ENCODE peak calls at places on chromosomes 13 and 19, in nine cellular contexts. One of them, this sample, is unnamed.

GRCh38 chr13:72151241-72151640 is 284.2 kb upstream of the DACH1 start:
- DNase-seq in NCI-H146: no peak
- DNase-seq in ACHN: no peak
- DNase-seq in mucosa of gallbladder: no peak
- DNase-seq in SK-N-SH: no peak
- DNase-seq in H7: no peak
- DNase-seq in effector memory CD4-positive, alpha-beta T cell: no peak
- DNase-seq in HT-29: no peak
- DNase-seq in cerebellar nuclear complex: no peak
- DNase-seq in this sample: no peak

GRCh38 chr13:32060319-32060924 is 28.8 kb downstream of the FRY start:
- DNase-seq in NCI-H146: peak; percentile 22
- DNase-seq in ACHN: no peak
- DNase-seq in mucosa of gallbladder: no peak
- DNase-seq in SK-N-SH: no peak
- DNase-seq in H7: no peak
- DNase-seq in effector memory CD4-positive, alpha-beta T cell: no peak
- DNase-seq in HT-29: no peak
- DNase-seq in cerebellar nuclear complex: no peak
- DNase-seq in this sample: no peak

GRCh38 chr13:71870036-71870435 is 3.0 kb upstream of the DACH1 start:
- DNase-seq in NCI-H146: peak; percentile 10
- DNase-seq in ACHN: no peak
- DNase-seq in mucosa of gallbladder: no peak
- DNase-seq in SK-N-SH: no peak
- DNase-seq in H7: peak; percentile 25
- DNase-seq in effector memory CD4-positive, alpha-beta T cell: no peak
- DNase-seq in HT-29: no peak
- DNase-seq in cerebellar nuclear complex: no peak
- DNase-seq in this sample: no peak

GRCh38 chr13:81770868-81771505 is 1430.1 kb upstream of the SPRY2 start:
- DNase-seq in NCI-H146: no peak
- DNase-seq in ACHN: no peak
- DNase-seq in mucosa of gallbladder: no peak
- DNase-seq in SK-N-SH: no peak
- DNase-seq in H7: no peak
- DNase-seq in effector memory CD4-positive, alpha-beta T cell: no peak
- DNase-seq in HT-29: peak; percentile 71
- DNase-seq in cerebellar nuclear complex: no peak
- DNase-seq in this sample: no peak

GRCh38 chr19:39411832-39412099 is 703 bp upstream of the PLEKHG2 start:
- DNase-seq in NCI-H146: peak; percentile 94
- DNase-seq in ACHN: peak; percentile 88
- DNase-seq in mucosa of gallbladder: peak; percentile 95
- DNase-seq in SK-N-SH: peak; percentile 80
- DNase-seq in H7: peak; percentile 84
- DNase-seq in effector memory CD4-positive, alpha-beta T cell: peak; percentile 86
- DNase-seq in HT-29: peak; percentile 100
- DNase-seq in cerebellar nuclear complex: peak; percentile 69
- DNase-seq in this sample: peak; percentile 90

GRCh38 chr19:8065489-8066261 is 13.1 kb downstream of the CCL25 start:
- DNase-seq in NCI-H146: no peak
- DNase-seq in ACHN: no peak
- DNase-seq in mucosa of gallbladder: no peak
- DNase-seq in SK-N-SH: peak; percentile 15
- DNase-seq in H7: no peak
- DNase-seq in effector memory CD4-positive, alpha-beta T cell: no peak
- DNase-seq in HT-29: no peak
- DNase-seq in cerebellar nuclear complex: no peak
- DNase-seq in this sample: no peak

GRCh38 chr13:81872581-81872980 is 1531.7 kb upstream of the SPRY2 start:
- DNase-seq in NCI-H146: peak; percentile 4
- DNase-seq in ACHN: peak; percentile 42
- DNase-seq in mucosa of gallbladder: no peak
- DNase-seq in SK-N-SH: peak; percentile 8
- DNase-seq in H7: peak; percentile 4
- DNase-seq in effector memory CD4-positive, alpha-beta T cell: no peak
- DNase-seq in HT-29: peak; percentile 75
- DNase-seq in cerebellar nuclear complex: no peak
- DNase-seq in this sample: peak; percentile 10

GRCh38 chr13:77760893-77761292 is 63.4 kb downstream of the SLAIN1 start:
- DNase-seq in NCI-H146: no peak
- DNase-seq in ACHN: no peak
- DNase-seq in mucosa of gallbladder: no peak
- DNase-seq in SK-N-SH: no peak
- DNase-seq in H7: no peak
- DNase-seq in effector memory CD4-positive, alpha-beta T cell: no peak
- DNase-seq in HT-29: no peak
- DNase-seq in cerebellar nuclear complex: no peak
- DNase-seq in this sample: no peak

GRCh38 chr19:17420267-17420924 is 549 bp downstream of the MVB12A start:
- DNase-seq in NCI-H146: no peak
- DNase-seq in ACHN: peak; percentile 19
- DNase-seq in mucosa of gallbladder: peak; percentile 27
- DNase-seq in SK-N-SH: peak; percentile 85
- DNase-seq in H7: peak; percentile 88
- DNase-seq in effector memory CD4-positive, alpha-beta T cell: no peak
- DNase-seq in HT-29: peak; percentile 10
- DNase-seq in cerebellar nuclear complex: no peak
- DNase-seq in this sample: peak; percentile 29

GRCh38 chr19:51001495-51001894 is at the start of gene KLK8:
- DNase-seq in NCI-H146: no peak
- DNase-seq in ACHN: no peak
- DNase-seq in mucosa of gallbladder: no peak
- DNase-seq in SK-N-SH: no peak
- DNase-seq in H7: peak; percentile 51
- DNase-seq in effector memory CD4-positive, alpha-beta T cell: no peak
- DNase-seq in HT-29: peak; percentile 51
- DNase-seq in cerebellar nuclear complex: no peak
- DNase-seq in this sample: no peak

GRCh38 chr19:35309481-35310279 is 17.7 kb downstream of the MAG start:
- DNase-seq in NCI-H146: no peak
- DNase-seq in ACHN: no peak
- DNase-seq in mucosa of gallbladder: no peak
- DNase-seq in SK-N-SH: no peak
- DNase-seq in H7: no peak
- DNase-seq in effector memory CD4-positive, alpha-beta T cell: no peak
- DNase-seq in HT-29: no peak
- DNase-seq in cerebellar nuclear complex: no peak
- DNase-seq in this sample: no peak

GRCh38 chr19:43478323-43478722 is 12.9 kb upstream of the LYPD3 start:
- DNase-seq in NCI-H146: no peak
- DNase-seq in ACHN: no peak
- DNase-seq in mucosa of gallbladder: no peak
- DNase-seq in SK-N-SH: no peak
- DNase-seq in H7: no peak
- DNase-seq in effector memory CD4-positive, alpha-beta T cell: no peak
- DNase-seq in HT-29: no peak
- DNase-seq in cerebellar nuclear complex: no peak
- DNase-seq in this sample: no peak

GRCh38 chr13:87322386-87322785 is 348.8 kb upstream of the SLITRK5 start:
- DNase-seq in NCI-H146: no peak
- DNase-seq in ACHN: no peak
- DNase-seq in mucosa of gallbladder: no peak
- DNase-seq in SK-N-SH: no peak
- DNase-seq in H7: no peak
- DNase-seq in effector memory CD4-positive, alpha-beta T cell: no peak
- DNase-seq in HT-29: no peak
- DNase-seq in cerebellar nuclear complex: no peak
- DNase-seq in this sample: no peak

GRCh38 chr19:45291834-45292233 is 30.8 kb downstream of the CKM start:
- DNase-seq in NCI-H146: no peak
- DNase-seq in ACHN: no peak
- DNase-seq in mucosa of gallbladder: no peak
- DNase-seq in SK-N-SH: no peak
- DNase-seq in H7: no peak
- DNase-seq in effector memory CD4-positive, alpha-beta T cell: no peak
- DNase-seq in HT-29: no peak
- DNase-seq in cerebellar nuclear complex: no peak
- DNase-seq in this sample: no peak

GRCh38 chr13:26587251-26587650 is 29.8 kb downstream of the WASF3 start:
- DNase-seq in NCI-H146: no peak
- DNase-seq in ACHN: no peak
- DNase-seq in mucosa of gallbladder: no peak
- DNase-seq in SK-N-SH: no peak
- DNase-seq in H7: no peak
- DNase-seq in effector memory CD4-positive, alpha-beta T cell: no peak
- DNase-seq in HT-29: no peak
- DNase-seq in cerebellar nuclear complex: no peak
- DNase-seq in this sample: no peak

GRCh38 chr13:49587311-49587847 is 2.0 kb upstream of the RCBTB1 start:
- DNase-seq in NCI-H146: no peak
- DNase-seq in ACHN: no peak
- DNase-seq in mucosa of gallbladder: no peak
- DNase-seq in SK-N-SH: no peak
- DNase-seq in H7: no peak
- DNase-seq in effector memory CD4-positive, alpha-beta T cell: no peak
- DNase-seq in HT-29: peak; percentile 38
- DNase-seq in cerebellar nuclear complex: no peak
- DNase-seq in this sample: no peak

GRCh38 chr19:16862826-16863405 is 25.9 kb upstream of the F2RL3 start:
- DNase-seq in NCI-H146: no peak
- DNase-seq in ACHN: no peak
- DNase-seq in mucosa of gallbladder: no peak
- DNase-seq in SK-N-SH: no peak
- DNase-seq in H7: no peak
- DNase-seq in effector memory CD4-positive, alpha-beta T cell: no peak
- DNase-seq in HT-29: no peak
- DNase-seq in cerebellar nuclear complex: no peak
- DNase-seq in this sample: no peak

GRCh38 chr13:51818276-51818675 is 14.3 kb upstream of the DHRS12 start:
- DNase-seq in NCI-H146: no peak
- DNase-seq in ACHN: no peak
- DNase-seq in mucosa of gallbladder: no peak
- DNase-seq in SK-N-SH: no peak
- DNase-seq in H7: no peak
- DNase-seq in effector memory CD4-positive, alpha-beta T cell: no peak
- DNase-seq in HT-29: no peak
- DNase-seq in cerebellar nuclear complex: no peak
- DNase-seq in this sample: no peak

GRCh38 chr13:43767351-43767901 is 19.3 kb downstream of the ENOX1 start:
- DNase-seq in NCI-H146: no peak
- DNase-seq in ACHN: no peak
- DNase-seq in mucosa of gallbladder: no peak
- DNase-seq in SK-N-SH: peak; percentile 76
- DNase-seq in H7: no peak
- DNase-seq in effector memory CD4-positive, alpha-beta T cell: no peak
- DNase-seq in HT-29: no peak
- DNase-seq in cerebellar nuclear complex: no peak
- DNase-seq in this sample: peak; percentile 65

GRCh38 chr13:43291289-43292055 is 268.1 kb downstream of the DNAJC15 start:
- DNase-seq in NCI-H146: no peak
- DNase-seq in ACHN: no peak
- DNase-seq in mucosa of gallbladder: no peak
- DNase-seq in SK-N-SH: no peak
- DNase-seq in H7: no peak
- DNase-seq in effector memory CD4-positive, alpha-beta T cell: no peak
- DNase-seq in HT-29: no peak
- DNase-seq in cerebellar nuclear complex: no peak
- DNase-seq in this sample: no peak

GRCh38 chr13:29496241-29496712 is 99.2 kb downstream of the SLC7A1 start:
- DNase-seq in NCI-H146: no peak
- DNase-seq in ACHN: no peak
- DNase-seq in mucosa of gallbladder: no peak
- DNase-seq in SK-N-SH: no peak
- DNase-seq in H7: no peak
- DNase-seq in effector memory CD4-positive, alpha-beta T cell: no peak
- DNase-seq in HT-29: peak; percentile 34
- DNase-seq in cerebellar nuclear complex: peak; percentile 46
- DNase-seq in this sample: peak; percentile 45

GRCh38 chr13:101452519-101453485 is at the start of gene ITGBL1:
- DNase-seq in NCI-H146: peak; percentile 39
- DNase-seq in ACHN: peak; percentile 10
- DNase-seq in mucosa of gallbladder: no peak
- DNase-seq in SK-N-SH: peak; percentile 38
- DNase-seq in H7: peak; percentile 14
- DNase-seq in effector memory CD4-positive, alpha-beta T cell: no peak
- DNase-seq in HT-29: no peak
- DNase-seq in cerebellar nuclear complex: peak; percentile 25
- DNase-seq in this sample: no peak

GRCh38 chr19:7916137-7916907 is 1.7 kb downstream of the TGFBR3L start:
- DNase-seq in NCI-H146: peak; percentile 40
- DNase-seq in ACHN: peak; percentile 59
- DNase-seq in mucosa of gallbladder: no peak
- DNase-seq in SK-N-SH: peak; percentile 68
- DNase-seq in H7: peak; percentile 90
- DNase-seq in effector memory CD4-positive, alpha-beta T cell: peak; percentile 53
- DNase-seq in HT-29: no peak
- DNase-seq in cerebellar nuclear complex: no peak
- DNase-seq in this sample: no peak

GRCh38 chr13:59641261-59641660 is 522.5 kb downstream of the DIAPH3 start:
- DNase-seq in NCI-H146: no peak
- DNase-seq in ACHN: no peak
- DNase-seq in mucosa of gallbladder: no peak
- DNase-seq in SK-N-SH: no peak
- DNase-seq in H7: peak; percentile 19
- DNase-seq in effector memory CD4-positive, alpha-beta T cell: no peak
- DNase-seq in HT-29: no peak
- DNase-seq in cerebellar nuclear complex: no peak
- DNase-seq in this sample: no peak

GRCh38 chr19:45994456-45994988 is 745 bp upstream of the CCDC61 start:
- DNase-seq in NCI-H146: no peak
- DNase-seq in ACHN: no peak
- DNase-seq in mucosa of gallbladder: no peak
- DNase-seq in SK-N-SH: no peak
- DNase-seq in H7: no peak
- DNase-seq in effector memory CD4-positive, alpha-beta T cell: no peak
- DNase-seq in HT-29: no peak
- DNase-seq in cerebellar nuclear complex: no peak
- DNase-seq in this sample: no peak

GRCh38 chr13:30708541-30708940 is 26.8 kb upstream of the ALOX5AP start:
- DNase-seq in NCI-H146: no peak
- DNase-seq in ACHN: no peak
- DNase-seq in mucosa of gallbladder: no peak
- DNase-seq in SK-N-SH: no peak
- DNase-seq in H7: no peak
- DNase-seq in effector memory CD4-positive, alpha-beta T cell: no peak
- DNase-seq in HT-29: no peak
- DNase-seq in cerebellar nuclear complex: no peak
- DNase-seq in this sample: no peak

GRCh38 chr19:55830656-55831055 is 1.1 kb downstream of the NLRP11 start:
- DNase-seq in NCI-H146: no peak
- DNase-seq in ACHN: no peak
- DNase-seq in mucosa of gallbladder: no peak
- DNase-seq in SK-N-SH: no peak
- DNase-seq in H7: no peak
- DNase-seq in effector memory CD4-positive, alpha-beta T cell: no peak
- DNase-seq in HT-29: no peak
- DNase-seq in cerebellar nuclear complex: no peak
- DNase-seq in this sample: no peak

GRCh38 chr19:33556261-33556660 is 34.7 kb upstream of the PEPD start:
- DNase-seq in NCI-H146: no peak
- DNase-seq in ACHN: no peak
- DNase-seq in mucosa of gallbladder: no peak
- DNase-seq in SK-N-SH: no peak
- DNase-seq in H7: peak; percentile 10
- DNase-seq in effector memory CD4-positive, alpha-beta T cell: no peak
- DNase-seq in HT-29: no peak
- DNase-seq in cerebellar nuclear complex: no peak
- DNase-seq in this sample: no peak

GRCh38 chr19:1921825-1922224 is 16.6 kb downstream of the ADAT3 start:
- DNase-seq in NCI-H146: no peak
- DNase-seq in ACHN: no peak
- DNase-seq in mucosa of gallbladder: no peak
- DNase-seq in SK-N-SH: no peak
- DNase-seq in H7: no peak
- DNase-seq in effector memory CD4-positive, alpha-beta T cell: no peak
- DNase-seq in HT-29: no peak
- DNase-seq in cerebellar nuclear complex: no peak
- DNase-seq in this sample: no peak

GRCh38 chr13:66534561-66534960 is 695.6 kb downstream of the PCDH9 start:
- DNase-seq in NCI-H146: no peak
- DNase-seq in ACHN: no peak
- DNase-seq in mucosa of gallbladder: no peak
- DNase-seq in SK-N-SH: no peak
- DNase-seq in H7: no peak
- DNase-seq in effector memory CD4-positive, alpha-beta T cell: no peak
- DNase-seq in HT-29: no peak
- DNase-seq in cerebellar nuclear complex: no peak
- DNase-seq in this sample: no peak

GRCh38 chr19:3249408-3249807 is 24.9 kb downstream of the CELF5 start:
- DNase-seq in NCI-H146: no peak
- DNase-seq in ACHN: no peak
- DNase-seq in mucosa of gallbladder: no peak
- DNase-seq in SK-N-SH: peak; percentile 64
- DNase-seq in H7: peak; percentile 93
- DNase-seq in effector memory CD4-positive, alpha-beta T cell: no peak
- DNase-seq in HT-29: no peak
- DNase-seq in cerebellar nuclear complex: no peak
- DNase-seq in this sample: no peak